ENCODE peak calls at places on chromosome 12, in nine cellular contexts. One of them, this sample, is unnamed. For H3K4me1, the result is how much of the 10 kb centered on the place peaks cover.

GRCh38 chr12:69904761-69905160 is 79.7 kb downstream of the MYRFL start:
- DNase-seq in heart left ventricle: no peak
- DNase-seq in heart right ventricle: no peak
- DNase-seq in effector memory CD4-positive, alpha-beta T cell: no peak
- DNase-seq in lung: no peak
- DNase-seq in HepG2: no peak
- DNase-seq in left ventricle myocardium inferior: no peak
- DNase-seq in CD8-positive, alpha-beta T cell: no peak
- DNase-seq in CD8-positive, alpha-beta memory T cell: no peak
- DNase-seq in this sample: no peak

GRCh38 chr12:132078190-132078589 is 65.9 kb downstream of the DDX51 start:
- DNase-seq in lung: no peak
- DNase-seq in CD8-positive, alpha-beta T cell: no peak
- DNase-seq in heart right ventricle: no peak
- DNase-seq in HepG2: no peak
- DNase-seq in CD8-positive, alpha-beta memory T cell: no peak
- DNase-seq in left ventricle myocardium inferior: no peak
- DNase-seq in effector memory CD4-positive, alpha-beta T cell: no peak
- DNase-seq in heart left ventricle: no peak
- DNase-seq in this sample: no peak

GRCh38 chr12:78157199-78157598 is 326.5 kb downstream of the NAV3 start:
- DNase-seq in heart right ventricle: no peak
- DNase-seq in CD8-positive, alpha-beta T cell: no peak
- DNase-seq in effector memory CD4-positive, alpha-beta T cell: no peak
- DNase-seq in left ventricle myocardium inferior: no peak
- DNase-seq in CD8-positive, alpha-beta memory T cell: no peak
- DNase-seq in HepG2: no peak
- DNase-seq in heart left ventricle: no peak
- DNase-seq in lung: no peak
- DNase-seq in this sample: no peak

GRCh38 chr12:82555699-82556098 is 131.0 kb upstream of the TMTC2 start:
- DNase-seq in effector memory CD4-positive, alpha-beta T cell: no peak
- DNase-seq in heart left ventricle: no peak
- DNase-seq in left ventricle myocardium inferior: no peak
- DNase-seq in HepG2: no peak
- DNase-seq in CD8-positive, alpha-beta T cell: no peak
- DNase-seq in heart right ventricle: no peak
- DNase-seq in lung: no peak
- DNase-seq in CD8-positive, alpha-beta memory T cell: no peak
- DNase-seq in this sample: no peak

GRCh38 chr12:50220357-50221061 is 53.3 kb upstream of the CERS5 start:
- DNase-seq in CD8-positive, alpha-beta memory T cell: no peak
- DNase-seq in effector memory CD4-positive, alpha-beta T cell: no peak
- DNase-seq in CD8-positive, alpha-beta T cell: peak
- DNase-seq in heart right ventricle: no peak
- DNase-seq in HepG2: no peak
- DNase-seq in lung: no peak
- DNase-seq in heart left ventricle: no peak
- DNase-seq in left ventricle myocardium inferior: no peak
- DNase-seq in this sample: no peak

GRCh38 chr12:96271469-96272199 is 77.5 kb downstream of the ELK3 start:
- DNase-seq in heart right ventricle: no peak
- DNase-seq in heart left ventricle: no peak
- DNase-seq in CD8-positive, alpha-beta T cell: no peak
- DNase-seq in HepG2: no peak
- DNase-seq in left ventricle myocardium inferior: no peak
- DNase-seq in lung: no peak
- DNase-seq in CD8-positive, alpha-beta memory T cell: no peak
- DNase-seq in effector memory CD4-positive, alpha-beta T cell: no peak
- DNase-seq in this sample: no peak

GRCh38 chr12:121803861-121804416 is at the start of gene SETD1B:
- DNase-seq in heart right ventricle: peak
- DNase-seq in CD8-positive, alpha-beta memory T cell: peak
- DNase-seq in CD8-positive, alpha-beta T cell: peak
- DNase-seq in HepG2: no peak
- DNase-seq in effector memory CD4-positive, alpha-beta T cell: no peak
- DNase-seq in left ventricle myocardium inferior: peak
- DNase-seq in lung: peak
- DNase-seq in heart left ventricle: peak
- DNase-seq in this sample: no peak

GRCh38 chr12:87652026-87652425 is 377.2 kb downstream of the C12orf50 start:
- DNase-seq in effector memory CD4-positive, alpha-beta T cell: no peak
- DNase-seq in heart left ventricle: no peak
- DNase-seq in lung: no peak
- DNase-seq in heart right ventricle: no peak
- DNase-seq in left ventricle myocardium inferior: no peak
- DNase-seq in HepG2: no peak
- DNase-seq in CD8-positive, alpha-beta memory T cell: no peak
- DNase-seq in CD8-positive, alpha-beta T cell: no peak
- DNase-seq in this sample: no peak

GRCh38 chr12:62813031-62813829 is 121.7 kb downstream of the PPM1H start:
- DNase-seq in CD8-positive, alpha-beta T cell: no peak
- DNase-seq in heart right ventricle: peak
- DNase-seq in heart left ventricle: peak
- DNase-seq in HepG2: no peak
- DNase-seq in left ventricle myocardium inferior: peak
- DNase-seq in lung: peak
- DNase-seq in effector memory CD4-positive, alpha-beta T cell: no peak
- DNase-seq in CD8-positive, alpha-beta memory T cell: no peak
- DNase-seq in this sample: no peak

GRCh38 chr12:5173511-5174011 is 129.9 kb downstream of the KCNA5 start:
- DNase-seq in left ventricle myocardium inferior: no peak
- DNase-seq in heart right ventricle: peak
- DNase-seq in HepG2: no peak
- DNase-seq in lung: no peak
- DNase-seq in CD8-positive, alpha-beta T cell: no peak
- DNase-seq in CD8-positive, alpha-beta memory T cell: no peak
- DNase-seq in effector memory CD4-positive, alpha-beta T cell: no peak
- DNase-seq in heart left ventricle: no peak
- DNase-seq in this sample: no peak

GRCh38 chr12:49537709-49538601 is 875 bp upstream of the KCNH3 start:
- DNase-seq in effector memory CD4-positive, alpha-beta T cell: no peak
- DNase-seq in heart right ventricle: no peak
- DNase-seq in lung: no peak
- DNase-seq in left ventricle myocardium inferior: no peak
- DNase-seq in heart left ventricle: no peak
- DNase-seq in CD8-positive, alpha-beta memory T cell: peak
- DNase-seq in HepG2: no peak
- DNase-seq in CD8-positive, alpha-beta T cell: peak
- DNase-seq in this sample: no peak

GRCh38 chr12:76643438-76643837 is 83.9 kb upstream of the OSBPL8 start:
- DNase-seq in lung: no peak
- DNase-seq in heart right ventricle: no peak
- DNase-seq in CD8-positive, alpha-beta memory T cell: no peak
- DNase-seq in heart left ventricle: no peak
- DNase-seq in CD8-positive, alpha-beta T cell: no peak
- DNase-seq in HepG2: no peak
- DNase-seq in effector memory CD4-positive, alpha-beta T cell: no peak
- DNase-seq in left ventricle myocardium inferior: no peak
- DNase-seq in this sample: no peak

GRCh38 chr12:2101359-2101758 is 48.6 kb downstream of the CACNA1C start:
- DNase-seq in left ventricle myocardium inferior: no peak
- DNase-seq in CD8-positive, alpha-beta memory T cell: no peak
- DNase-seq in effector memory CD4-positive, alpha-beta T cell: no peak
- DNase-seq in CD8-positive, alpha-beta T cell: no peak
- DNase-seq in heart left ventricle: no peak
- DNase-seq in heart right ventricle: no peak
- DNase-seq in lung: no peak
- DNase-seq in HepG2: no peak
- DNase-seq in this sample: no peak

GRCh38 chr12:34344851-34345522 is 322.7 kb downstream of the ALG10 start:
- DNase-seq in left ventricle myocardium inferior: no peak
- DNase-seq in CD8-positive, alpha-beta T cell: no peak
- DNase-seq in heart left ventricle: no peak
- DNase-seq in lung: no peak
- DNase-seq in heart right ventricle: no peak
- DNase-seq in effector memory CD4-positive, alpha-beta T cell: no peak
- DNase-seq in CD8-positive, alpha-beta memory T cell: no peak
- DNase-seq in HepG2: no peak
- DNase-seq in this sample: no peak

GRCh38 chr12:31220633-31221565 is 105.1 kb downstream of the SINHCAF start:
- DNase-seq in CD8-positive, alpha-beta memory T cell: no peak
- DNase-seq in lung: no peak
- DNase-seq in left ventricle myocardium inferior: no peak
- DNase-seq in HepG2: no peak
- DNase-seq in CD8-positive, alpha-beta T cell: no peak
- DNase-seq in heart left ventricle: no peak
- DNase-seq in effector memory CD4-positive, alpha-beta T cell: no peak
- DNase-seq in heart right ventricle: no peak
- DNase-seq in this sample: no peak

GRCh38 chr12:130713581-130713991 is 2.5 kb downstream of the RIMBP2 start:
- DNase-seq in lung: no peak
- DNase-seq in left ventricle myocardium inferior: no peak
- DNase-seq in heart left ventricle: no peak
- DNase-seq in heart right ventricle: no peak
- DNase-seq in HepG2: no peak
- DNase-seq in CD8-positive, alpha-beta memory T cell: no peak
- DNase-seq in CD8-positive, alpha-beta T cell: no peak
- DNase-seq in effector memory CD4-positive, alpha-beta T cell: no peak
- DNase-seq in this sample: no peak

GRCh38 chr12:30792085-30792484 is 37.3 kb upstream of the CAPRIN2 start:
- DNase-seq in lung: no peak
- DNase-seq in effector memory CD4-positive, alpha-beta T cell: no peak
- DNase-seq in HepG2: no peak
- DNase-seq in left ventricle myocardium inferior: no peak
- DNase-seq in heart left ventricle: no peak
- DNase-seq in CD8-positive, alpha-beta T cell: no peak
- DNase-seq in heart right ventricle: no peak
- DNase-seq in CD8-positive, alpha-beta memory T cell: no peak
- DNase-seq in this sample: no peak

GRCh38 chr12:92248977-92249376 is 103.3 kb upstream of the BTG1 start:
- DNase-seq in CD8-positive, alpha-beta T cell: no peak
- DNase-seq in effector memory CD4-positive, alpha-beta T cell: no peak
- DNase-seq in heart left ventricle: no peak
- DNase-seq in CD8-positive, alpha-beta memory T cell: no peak
- DNase-seq in heart right ventricle: no peak
- DNase-seq in HepG2: no peak
- DNase-seq in left ventricle myocardium inferior: no peak
- DNase-seq in lung: no peak
- DNase-seq in this sample: no peak

GRCh38 chr12:105622220-105622619 is 291.7 kb downstream of the C12orf75 start:
- DNase-seq in effector memory CD4-positive, alpha-beta T cell: no peak
- DNase-seq in left ventricle myocardium inferior: no peak
- DNase-seq in HepG2: no peak
- DNase-seq in lung: no peak
- DNase-seq in CD8-positive, alpha-beta memory T cell: no peak
- DNase-seq in heart right ventricle: no peak
- DNase-seq in heart left ventricle: no peak
- DNase-seq in CD8-positive, alpha-beta T cell: no peak
- DNase-seq in this sample: no peak
- H3K4me1 ChIP-seq in effector memory CD4-positive, alpha-beta T cell: under half
- H3K4me1 ChIP-seq in left ventricle myocardium inferior: under half
- H3K4me1 ChIP-seq in HepG2: under half
- H3K4me1 ChIP-seq in lung: under half
- H3K4me1 ChIP-seq in CD8-positive, alpha-beta memory T cell: under half
- H3K4me1 ChIP-seq in heart right ventricle: under half
- H3K4me1 ChIP-seq in heart left ventricle: under half
- H3K4me1 ChIP-seq in CD8-positive, alpha-beta T cell: under half
- H3K4me1 ChIP-seq in this sample: under half

GRCh38 chr12:14952295-14952995 is 9.0 kb downstream of the ARHGDIB start:
- DNase-seq in left ventricle myocardium inferior: no peak
- DNase-seq in CD8-positive, alpha-beta memory T cell: peak
- DNase-seq in effector memory CD4-positive, alpha-beta T cell: peak
- DNase-seq in CD8-positive, alpha-beta T cell: peak
- DNase-seq in HepG2: peak
- DNase-seq in lung: no peak
- DNase-seq in heart left ventricle: peak
- DNase-seq in heart right ventricle: no peak
- DNase-seq in this sample: no peak
- H3K4me1 ChIP-seq in left ventricle myocardium inferior: half or more
- H3K4me1 ChIP-seq in CD8-positive, alpha-beta memory T cell: half or more
- H3K4me1 ChIP-seq in effector memory CD4-positive, alpha-beta T cell: half or more
- H3K4me1 ChIP-seq in CD8-positive, alpha-beta T cell: half or more
- H3K4me1 ChIP-seq in HepG2: under half
- H3K4me1 ChIP-seq in lung: under half
- H3K4me1 ChIP-seq in heart left ventricle: half or more
- H3K4me1 ChIP-seq in heart right ventricle: half or more
- H3K4me1 ChIP-seq in this sample: under half

GRCh38 chr12:116125981-116126566 is 151.4 kb downstream of the MED13L start:
- DNase-seq in lung: no peak
- DNase-seq in effector memory CD4-positive, alpha-beta T cell: no peak
- DNase-seq in heart right ventricle: no peak
- DNase-seq in CD8-positive, alpha-beta T cell: no peak
- DNase-seq in heart left ventricle: no peak
- DNase-seq in CD8-positive, alpha-beta memory T cell: no peak
- DNase-seq in HepG2: no peak
- DNase-seq in left ventricle myocardium inferior: no peak
- DNase-seq in this sample: no peak

GRCh38 chr12:116123511-116124258 is 153.8 kb downstream of the MED13L start:
- DNase-seq in lung: peak
- DNase-seq in effector memory CD4-positive, alpha-beta T cell: no peak
- DNase-seq in heart left ventricle: peak
- DNase-seq in left ventricle myocardium inferior: no peak
- DNase-seq in heart right ventricle: no peak
- DNase-seq in CD8-positive, alpha-beta T cell: peak
- DNase-seq in HepG2: no peak
- DNase-seq in CD8-positive, alpha-beta memory T cell: no peak
- DNase-seq in this sample: no peak

GRCh38 chr12:116122639-116123038 is 154.9 kb downstream of the MED13L start:
- DNase-seq in lung: no peak
- DNase-seq in HepG2: no peak
- DNase-seq in CD8-positive, alpha-beta T cell: no peak
- DNase-seq in heart left ventricle: no peak
- DNase-seq in CD8-positive, alpha-beta memory T cell: no peak
- DNase-seq in left ventricle myocardium inferior: no peak
- DNase-seq in effector memory CD4-positive, alpha-beta T cell: no peak
- DNase-seq in heart right ventricle: no peak
- DNase-seq in this sample: no peak

GRCh38 chr12:116125084-116125483 is 152.4 kb downstream of the MED13L start:
- DNase-seq in heart left ventricle: no peak
- DNase-seq in lung: no peak
- DNase-seq in CD8-positive, alpha-beta T cell: no peak
- DNase-seq in HepG2: no peak
- DNase-seq in effector memory CD4-positive, alpha-beta T cell: no peak
- DNase-seq in heart right ventricle: no peak
- DNase-seq in left ventricle myocardium inferior: no peak
- DNase-seq in CD8-positive, alpha-beta memory T cell: no peak
- DNase-seq in this sample: no peak

DNA sequence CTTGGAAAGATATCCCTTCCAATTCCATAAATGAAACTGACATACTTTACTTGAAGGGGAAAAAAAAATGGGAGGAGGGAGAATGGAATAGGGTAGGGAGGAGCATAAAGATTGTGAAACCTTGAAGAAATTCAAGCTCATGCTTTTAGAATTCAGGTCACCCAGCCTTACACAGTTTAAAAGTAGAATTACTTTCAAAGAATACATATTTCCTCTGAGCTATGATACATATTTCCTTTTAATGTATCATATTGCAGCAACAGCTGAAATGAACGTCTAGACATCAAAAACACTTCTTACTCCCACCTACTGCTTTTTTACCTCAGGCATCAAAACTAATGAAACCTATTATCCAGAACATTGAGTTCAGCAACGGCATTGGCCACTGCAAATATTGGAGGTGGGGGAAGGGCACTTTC is 156.0 kb downstream of the MED13L start:
- DNase-seq in lung: no peak
- DNase-seq in CD8-positive, alpha-beta T cell: no peak
- DNase-seq in CD8-positive, alpha-beta memory T cell: no peak
- DNase-seq in heart left ventricle: no peak
- DNase-seq in effector memory CD4-positive, alpha-beta T cell: no peak
- DNase-seq in left ventricle myocardium inferior: no peak
- DNase-seq in heart right ventricle: no peak
- DNase-seq in HepG2: no peak
- DNase-seq in this sample: no peak
- H3K4me1 ChIP-seq in lung: under half
- H3K4me1 ChIP-seq in CD8-positive, alpha-beta T cell: under half
- H3K4me1 ChIP-seq in CD8-positive, alpha-beta memory T cell: under half
- H3K4me1 ChIP-seq in heart left ventricle: under half
- H3K4me1 ChIP-seq in effector memory CD4-positive, alpha-beta T cell: under half
- H3K4me1 ChIP-seq in left ventricle myocardium inferior: half or more
- H3K4me1 ChIP-seq in heart right ventricle: half or more
- H3K4me1 ChIP-seq in HepG2: under half
- H3K4me1 ChIP-seq in this sample: under half

GRCh38 chr12:123105427-123105826 is 45.5 kb downstream of the PITPNM2 start:
- DNase-seq in CD8-positive, alpha-beta T cell: no peak
- DNase-seq in heart left ventricle: peak
- DNase-seq in HepG2: no peak
- DNase-seq in left ventricle myocardium inferior: no peak
- DNase-seq in effector memory CD4-positive, alpha-beta T cell: no peak
- DNase-seq in heart right ventricle: no peak
- DNase-seq in lung: no peak
- DNase-seq in CD8-positive, alpha-beta memory T cell: no peak
- DNase-seq in this sample: no peak
- H3K4me1 ChIP-seq in CD8-positive, alpha-beta T cell: under half
- H3K4me1 ChIP-seq in heart left ventricle: half or more
- H3K4me1 ChIP-seq in HepG2: half or more
- H3K4me1 ChIP-seq in left ventricle myocardium inferior: half or more
- H3K4me1 ChIP-seq in effector memory CD4-positive, alpha-beta T cell: under half
- H3K4me1 ChIP-seq in heart right ventricle: half or more
- H3K4me1 ChIP-seq in lung: under half
- H3K4me1 ChIP-seq in CD8-positive, alpha-beta memory T cell: under half
- H3K4me1 ChIP-seq in this sample: under half